ENCODE peak calls at places on chromosome X, in five cellular contexts. One of them, this sample, is unnamed.

GRCh38 chrX:53435997-53436396 is 1.8 kb upstream of the HSD17B10 start:
- DNase-seq in HFF-Myc: no peak
- DNase-seq in fibroblast of the aortic adventitia: peak
- DNase-seq in left lung: no peak
- DNase-seq in PC-3: peak
- DNase-seq in this sample: peak

GRCh38 chrX:63525491-63525890 is 174.4 kb upstream of the SPIN4 start:
- DNase-seq in fibroblast of the aortic adventitia: no peak
- DNase-seq in PC-3: no peak
- DNase-seq in left lung: no peak
- DNase-seq in HFF-Myc: no peak
- DNase-seq in this sample: no peak

GRCh38 chrX:124960454-124960853 is 359.2 kb upstream of the TEX13C start:
- DNase-seq in PC-3: no peak
- DNase-seq in HFF-Myc: no peak
- DNase-seq in fibroblast of the aortic adventitia: no peak
- DNase-seq in left lung: no peak
- DNase-seq in this sample: no peak

GRCh38 chrX:1610736-1611135 is 4.1 kb upstream of the ASMT start:
- DNase-seq in PC-3: no peak
- DNase-seq in left lung: peak
- DNase-seq in fibroblast of the aortic adventitia: no peak
- DNase-seq in HFF-Myc: no peak
- DNase-seq in this sample: no peak

GRCh38 chrX:28638775-28639174 is 51.5 kb downstream of the IL1RAPL1 start:
- DNase-seq in fibroblast of the aortic adventitia: no peak
- DNase-seq in HFF-Myc: no peak
- DNase-seq in left lung: no peak
- DNase-seq in PC-3: no peak
- DNase-seq in this sample: no peak

GRCh38 chrX:72245461-72246089 is 6.7 kb upstream of the ERCC6L start:
- DNase-seq in fibroblast of the aortic adventitia: peak
- DNase-seq in HFF-Myc: peak
- DNase-seq in PC-3: peak
- DNase-seq in left lung: no peak
- DNase-seq in this sample: peak

GRCh38 chrX:136395271-136395670 is 92.5 kb upstream of the BRS3 start:
- DNase-seq in fibroblast of the aortic adventitia: peak
- DNase-seq in PC-3: peak
- DNase-seq in HFF-Myc: no peak
- DNase-seq in left lung: no peak
- DNase-seq in this sample: no peak

GRCh38 chrX:67555578-67556203 is 11.9 kb downstream of the AR start:
- DNase-seq in left lung: no peak
- DNase-seq in PC-3: peak
- DNase-seq in fibroblast of the aortic adventitia: peak
- DNase-seq in HFF-Myc: no peak
- DNase-seq in this sample: peak

GRCh38 chrX:38117485-38117884 is 103.2 kb downstream of the SRPX start:
- DNase-seq in left lung: no peak
- DNase-seq in HFF-Myc: no peak
- DNase-seq in fibroblast of the aortic adventitia: peak
- DNase-seq in PC-3: no peak
- DNase-seq in this sample: peak

GRCh38 chrX:69493193-69493592 is 10.9 kb upstream of the NALF2 start:
- DNase-seq in HFF-Myc: no peak
- DNase-seq in left lung: no peak
- DNase-seq in fibroblast of the aortic adventitia: peak
- DNase-seq in PC-3: peak
- DNase-seq in this sample: peak

GRCh38 chrX:41558531-41558930 is 111.4 kb downstream of the NYX start:
- DNase-seq in PC-3: peak
- DNase-seq in fibroblast of the aortic adventitia: peak
- DNase-seq in left lung: no peak
- DNase-seq in HFF-Myc: no peak
- DNase-seq in this sample: no peak

GRCh38 chrX:129529685-129530281 is 6.5 kb upstream of the SMARCA1 start:
- DNase-seq in PC-3: peak
- DNase-seq in HFF-Myc: no peak
- DNase-seq in left lung: no peak
- DNase-seq in fibroblast of the aortic adventitia: peak
- DNase-seq in this sample: no peak

GRCh38 chrX:17529349-17529748 is 154.3 kb downstream of the NHS start:
- DNase-seq in HFF-Myc: no peak
- DNase-seq in fibroblast of the aortic adventitia: no peak
- DNase-seq in PC-3: no peak
- DNase-seq in left lung: no peak
- DNase-seq in this sample: no peak

GRCh38 chrX:53729756-53730155 is 43.2 kb upstream of the HUWE1 start:
- DNase-seq in PC-3: no peak
- DNase-seq in HFF-Myc: no peak
- DNase-seq in fibroblast of the aortic adventitia: peak
- DNase-seq in left lung: no peak
- DNase-seq in this sample: no peak

GRCh38 chrX:148567229-148567628 is 66.8 kb downstream of the AFF2 start:
- DNase-seq in HFF-Myc: no peak
- DNase-seq in left lung: no peak
- DNase-seq in PC-3: no peak
- DNase-seq in fibroblast of the aortic adventitia: peak
- DNase-seq in this sample: no peak

GRCh38 chrX:137081239-137081638 is 47.4 kb upstream of the GPR101 start:
- DNase-seq in PC-3: no peak
- DNase-seq in fibroblast of the aortic adventitia: no peak
- DNase-seq in left lung: no peak
- DNase-seq in HFF-Myc: no peak
- DNase-seq in this sample: no peak

GRCh38 chrX:87299563-87300160 is 217.9 kb upstream of the KLHL4 start:
- DNase-seq in HFF-Myc: no peak
- DNase-seq in fibroblast of the aortic adventitia: peak
- DNase-seq in PC-3: peak
- DNase-seq in left lung: no peak
- DNase-seq in this sample: no peak

GRCh38 chrX:71103110-71103983 is 3.2 kb downstream of the CXorf65 start:
- DNase-seq in HFF-Myc: no peak
- DNase-seq in left lung: no peak
- DNase-seq in fibroblast of the aortic adventitia: no peak
- DNase-seq in PC-3: no peak
- DNase-seq in this sample: no peak

GRCh38 chrX:69362889-69363288 is 141.2 kb upstream of the NALF2 start:
- DNase-seq in HFF-Myc: peak
- DNase-seq in fibroblast of the aortic adventitia: peak
- DNase-seq in PC-3: no peak
- DNase-seq in left lung: no peak
- DNase-seq in this sample: no peak

GRCh38 chrX:151505796-151506195 is 57.7 kb upstream of the PASD1 start:
- DNase-seq in PC-3: peak
- DNase-seq in HFF-Myc: no peak
- DNase-seq in fibroblast of the aortic adventitia: peak
- DNase-seq in left lung: no peak
- DNase-seq in this sample: no peak

GRCh38 chrX:56221101-56221500 is 11.1 kb upstream of the KLF8 start:
- DNase-seq in HFF-Myc: no peak
- DNase-seq in left lung: no peak
- DNase-seq in PC-3: no peak
- DNase-seq in fibroblast of the aortic adventitia: no peak
- DNase-seq in this sample: no peak

GRCh38 chrX:140815868-140816267 is 106.3 kb downstream of the LINC00632 start:
- DNase-seq in fibroblast of the aortic adventitia: peak
- DNase-seq in HFF-Myc: peak
- DNase-seq in left lung: no peak
- DNase-seq in PC-3: peak
- DNase-seq in this sample: no peak

GRCh38 chrX:78124304-78124703 is 15.1 kb downstream of the TAF9B start:
- DNase-seq in PC-3: no peak
- DNase-seq in fibroblast of the aortic adventitia: peak
- DNase-seq in left lung: no peak
- DNase-seq in HFF-Myc: no peak
- DNase-seq in this sample: no peak

GRCh38 chrX:123464709-123465108 is 268.1 kb downstream of the THOC2 start:
- DNase-seq in left lung: no peak
- DNase-seq in PC-3: no peak
- DNase-seq in HFF-Myc: no peak
- DNase-seq in fibroblast of the aortic adventitia: no peak
- DNase-seq in this sample: no peak

GRCh38 chrX:31819455-31819854 is 747.6 kb upstream of the FTHL17 start:
- DNase-seq in PC-3: no peak
- DNase-seq in left lung: no peak
- DNase-seq in HFF-Myc: no peak
- DNase-seq in fibroblast of the aortic adventitia: no peak
- DNase-seq in this sample: no peak

GRCh38 chrX:29066516-29066915 is 479.3 kb downstream of the IL1RAPL1 start:
- DNase-seq in PC-3: no peak
- DNase-seq in fibroblast of the aortic adventitia: no peak
- DNase-seq in left lung: no peak
- DNase-seq in HFF-Myc: no peak
- DNase-seq in this sample: no peak

GRCh38 chrX:80223922-80224579 is 196.2 kb upstream of the TENT5D start:
- DNase-seq in HFF-Myc: no peak
- DNase-seq in left lung: no peak
- DNase-seq in PC-3: peak
- DNase-seq in fibroblast of the aortic adventitia: peak
- DNase-seq in this sample: no peak

GRCh38 chrX:132406106-132406505 is 82.7 kb downstream of the MBNL3 start:
- DNase-seq in left lung: no peak
- DNase-seq in PC-3: no peak
- DNase-seq in fibroblast of the aortic adventitia: no peak
- DNase-seq in HFF-Myc: no peak
- DNase-seq in this sample: no peak

GRCh38 chrX:152895724-152896420 is 2.0 kb upstream of the ZNF185 start:
- DNase-seq in PC-3: peak
- DNase-seq in left lung: no peak
- DNase-seq in fibroblast of the aortic adventitia: no peak
- DNase-seq in HFF-Myc: no peak
- DNase-seq in this sample: peak

GRCh38 chrX:118626346-118626745 is 101.1 kb upstream of the IL13RA1 start:
- DNase-seq in fibroblast of the aortic adventitia: no peak
- DNase-seq in HFF-Myc: no peak
- DNase-seq in PC-3: no peak
- DNase-seq in left lung: no peak
- DNase-seq in this sample: peak

GRCh38 chrX:131298846-131299245 is 9.7 kb upstream of the IGSF1 start:
- DNase-seq in HFF-Myc: no peak
- DNase-seq in left lung: no peak
- DNase-seq in fibroblast of the aortic adventitia: no peak
- DNase-seq in PC-3: no peak
- DNase-seq in this sample: no peak

GRCh38 chrX:126551306-126551705 is 1.3 kb downstream of the DCAF12L1 start:
- DNase-seq in left lung: no peak
- DNase-seq in fibroblast of the aortic adventitia: no peak
- DNase-seq in HFF-Myc: no peak
- DNase-seq in PC-3: no peak
- DNase-seq in this sample: peak

GRCh38 chrX:102659790-102660757 is 8.8 kb downstream of the GPRASP1 start:
- DNase-seq in PC-3: no peak
- DNase-seq in HFF-Myc: peak
- DNase-seq in fibroblast of the aortic adventitia: peak
- DNase-seq in left lung: peak
- DNase-seq in this sample: peak
- TF ChIP-seq CTCF in PC-3: no peak
- TF ChIP-seq CTCF in HFF-Myc: no peak
- TF ChIP-seq CTCF in fibroblast of the aortic adventitia: peak
- TF ChIP-seq CTCF in left lung: no peak
- TF ChIP-seq CTCF in this sample: peak

DNA sequence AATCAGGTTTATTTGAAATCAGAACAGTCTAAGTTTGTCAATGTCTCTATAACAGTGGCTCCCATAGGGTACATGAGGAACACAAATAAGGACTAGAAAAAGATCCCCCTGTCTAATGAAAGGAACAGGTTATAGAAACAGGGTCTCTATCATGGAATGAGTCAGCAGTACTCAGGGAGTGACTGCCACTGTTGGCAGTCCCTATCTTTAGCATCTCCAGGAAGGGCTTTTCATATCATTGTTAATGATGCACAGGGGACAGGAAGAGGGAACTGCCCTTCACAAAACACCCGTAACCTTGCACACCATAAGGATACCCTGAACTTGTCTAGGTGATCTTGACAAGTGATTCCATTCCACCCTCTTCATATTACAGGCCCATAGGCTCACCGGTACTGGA is 38.5 kb upstream of the SMIM10L2A start:
- DNase-seq in HFF-Myc: no peak
- DNase-seq in fibroblast of the aortic adventitia: no peak
- DNase-seq in PC-3: no peak
- DNase-seq in left lung: no peak
- DNase-seq in this sample: no peak
- H3K4me3 ChIP-seq in HFF-Myc: no peak
- H3K4me3 ChIP-seq in fibroblast of the aortic adventitia: no peak
- H3K4me3 ChIP-seq in PC-3: no peak
- H3K4me3 ChIP-seq in left lung: no peak
- H3K4me3 ChIP-seq in this sample: no peak

DNA sequence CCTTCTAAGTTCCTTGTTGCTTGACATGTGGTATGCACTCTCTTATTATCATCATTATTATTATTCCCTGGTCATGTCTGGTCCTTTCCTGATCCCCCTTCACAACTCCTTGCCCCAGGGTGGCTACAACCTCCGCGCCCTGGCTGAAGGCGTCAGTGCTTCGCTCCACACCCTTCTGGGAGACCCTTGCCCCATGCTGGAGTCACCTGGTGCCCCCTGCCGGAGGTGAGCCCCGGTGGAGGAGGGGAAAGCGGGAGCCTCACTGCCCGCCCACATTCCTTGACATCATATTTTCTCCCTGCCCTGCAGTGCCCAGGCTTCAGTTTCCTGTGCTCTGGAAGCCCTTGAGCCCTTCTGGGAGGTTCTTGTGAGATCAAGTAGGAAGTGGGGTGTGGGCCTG is 11.0 kb upstream of the ERAS start:
- DNase-seq in left lung: no peak
- DNase-seq in fibroblast of the aortic adventitia: no peak
- DNase-seq in PC-3: no peak
- DNase-seq in HFF-Myc: no peak
- DNase-seq in this sample: no peak
- TF ChIP-seq CTCF in left lung: no peak
- TF ChIP-seq CTCF in fibroblast of the aortic adventitia: no peak
- TF ChIP-seq CTCF in PC-3: no peak
- TF ChIP-seq CTCF in HFF-Myc: no peak
- TF ChIP-seq CTCF in this sample: no peak

DNA sequence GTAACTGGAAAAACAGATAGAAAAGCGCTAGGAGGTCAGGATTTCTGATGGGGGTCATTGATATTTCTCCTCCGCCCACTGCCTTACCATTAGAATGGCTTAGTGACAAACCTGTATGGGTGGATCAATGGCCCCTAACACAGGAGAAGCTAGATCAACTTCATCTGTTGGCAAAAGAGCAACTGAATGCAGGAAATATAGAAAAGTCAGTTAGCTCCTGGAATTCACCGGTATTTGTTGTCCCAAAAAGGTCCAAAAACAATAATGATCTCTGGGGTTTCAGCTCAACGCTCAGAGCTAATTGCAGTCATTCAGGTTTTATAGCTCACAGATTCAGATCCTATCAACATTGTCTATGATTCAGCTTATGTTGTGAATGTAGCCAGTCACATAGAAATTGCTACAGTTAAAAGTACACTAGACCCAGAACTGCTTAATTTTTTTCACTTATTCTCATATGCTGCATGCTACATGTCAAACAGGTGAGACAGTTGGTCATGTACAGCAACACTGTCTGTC is 124.0 kb upstream of the ZCCHC13 start:
- DNase-seq in fibroblast of the aortic adventitia: no peak
- DNase-seq in left lung: no peak
- DNase-seq in HFF-Myc: no peak
- DNase-seq in PC-3: no peak
- DNase-seq in this sample: no peak
- H3K4me3 ChIP-seq in fibroblast of the aortic adventitia: no peak
- H3K4me3 ChIP-seq in left lung: no peak
- H3K4me3 ChIP-seq in HFF-Myc: no peak
- H3K4me3 ChIP-seq in PC-3: no peak
- H3K4me3 ChIP-seq in this sample: no peak